ENCODE peak calls at places on chromosomes 6 and 20, in four cellular contexts. M, Z, N and W are unnamed samples. For H3K36me3, the result is how much of the 10 kb centered on the place peaks cover.

GRCh38 chr6:149440735-149441662 is 40.9 kb downstream of the SUMO4 start:
- DNase-seq in M (no peak), Z (no peak), N (no peak), W (no peak)

GRCh38 chr20:33840759-33841438 is 29.8 kb downstream of the CHMP4B start:
- DNase-seq in Z (no peak), M (no peak), N (peak), W (no peak)

GRCh38 chr20:57425150-57426013 is 34.2 kb downstream of the RBM38 start:
- DNase-seq in N (no peak), Z (no peak), M (no peak), W (no peak)

GRCh38 chr6:34044945-34045595 is 100.8 kb downstream of the GRM4 start:
- DNase-seq in N (no peak), Z (no peak), M (no peak), W (no peak)

GRCh38 chr6:100785982-100786381 is 95.1 kb downstream of the ASCC3 start:
- DNase-seq in M (no peak), Z (no peak), N (no peak), W (no peak)

GRCh38 chr6:56046576-56046975 is 171.2 kb upstream of the BMP5 start:
- DNase-seq in N (no peak), M (peak), Z (no peak), W (no peak)

GRCh38 chr20:58131111-58131510 is 97.3 kb downstream of the ANKRD60 start:
- DNase-seq in M (no peak), Z (no peak), N (no peak), W (no peak)

GRCh38 chr20:7772376-7772775 is 167.9 kb downstream of the HAO1 start:
- DNase-seq in M (no peak), Z (no peak), N (no peak), W (no peak)

GRCh38 chr6:124076336-124077048 is 272.8 kb downstream of the NKAIN2 start:
- DNase-seq in N (no peak), M (no peak), Z (no peak), W (no peak)

GRCh38 chr6:23111984-23112383 is 542.6 kb downstream of the HDGFL1 start:
- DNase-seq in Z (no peak), N (no peak), M (no peak), W (no peak)

GRCh38 chr6:26543953-26544352 is 5.8 kb downstream of the HMGN4 start:
- DNase-seq in M (no peak), N (no peak), Z (no peak), W (no peak)

GRCh38 chr20:54132612-54133433 is 41.0 kb downstream of the CYP24A1 start:
- DNase-seq in M (peak), Z (no peak), N (peak), W (no peak)

GRCh38 chr6:4441981-4442434 is 306.6 kb upstream of the ECI2 start:
- DNase-seq in N (no peak), M (no peak), Z (no peak), W (no peak)

GRCh38 chr6:87698618-87699017 is 3.4 kb downstream of the AKIRIN2 start:
- DNase-seq in N (no peak), M (no peak), Z (no peak), W (peak)

GRCh38 chr20:36541227-36542018 is at the start of gene MYL9:
- DNase-seq in N (peak), M (peak), Z (no peak), W (peak)
- H3K36me3 ChIP-seq in N (under half), M (under half), Z (under half), W (under half)

DNA sequence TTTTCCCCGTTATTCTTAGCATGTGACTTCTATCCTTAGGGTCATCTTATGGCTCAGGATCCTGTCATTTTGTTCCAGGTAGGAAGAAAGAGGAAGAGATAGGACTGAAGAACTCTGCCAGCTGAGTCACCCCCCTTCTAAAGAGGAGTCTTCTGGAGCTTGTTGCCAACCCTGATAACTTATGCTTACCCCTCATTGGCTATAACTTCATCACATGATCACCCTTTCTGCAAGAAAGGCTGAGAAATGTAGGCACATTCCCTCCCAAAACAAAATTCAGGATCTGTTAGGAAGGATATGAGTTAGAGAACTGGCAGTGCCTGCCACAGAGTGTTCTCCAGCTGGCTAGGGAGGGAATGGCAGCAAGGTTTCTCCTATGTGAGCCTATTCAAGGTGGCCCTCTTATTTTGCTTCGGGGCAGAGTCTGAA is 35.6 kb downstream of the ARFGEF2 start:
- DNase-seq in Z (no peak), M (no peak), N (no peak), W (no peak)
- H3K36me3 ChIP-seq in Z (half or more), M (half or more), N (under half), W (under half)

GRCh38 chr6:96522469-96523009 is 933 bp downstream of the UFL1 start:
- DNase-seq in N (peak), Z (no peak), M (no peak), W (peak)
- H3K36me3 ChIP-seq in N (under half), Z (under half), M (under half), W (under half)

GRCh38 chr20:47263080-47263479 is 93.4 kb downstream of the ZMYND8 start:
- DNase-seq in N (no peak), Z (no peak), M (no peak), W (no peak)

GRCh38 chr20:47265984-47266383 is 90.5 kb downstream of the ZMYND8 start:
- DNase-seq in M (no peak), N (no peak), Z (no peak), W (no peak)

GRCh38 chr20:47266847-47267515 is 89.5 kb downstream of the ZMYND8 start:
- DNase-seq in N (no peak), M (no peak), Z (no peak), W (no peak)

GRCh38 chr20:47263502-47264084 is 92.9 kb downstream of the ZMYND8 start:
- DNase-seq in M (no peak), N (no peak), Z (no peak), W (no peak)

DNA sequence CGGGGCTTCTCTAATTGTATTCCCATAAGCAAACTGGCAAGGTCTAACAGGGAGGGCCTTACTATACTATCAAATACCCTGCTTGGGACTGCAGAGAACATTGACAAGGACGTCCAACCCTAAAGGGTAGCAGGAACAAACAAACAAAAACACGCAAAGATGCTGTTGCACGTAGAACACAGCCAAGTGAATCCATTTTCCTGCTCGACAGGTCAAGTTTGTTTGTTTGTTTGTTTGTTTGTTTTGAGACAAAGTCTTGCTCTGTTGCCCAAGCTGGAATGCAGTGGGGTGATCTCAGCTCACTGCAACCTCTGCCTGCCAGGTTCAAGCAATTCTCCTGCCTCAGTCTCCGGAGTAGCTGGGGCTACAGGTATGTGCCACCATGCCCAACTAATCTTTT is 91.3 kb downstream of the ZMYND8 start:
- DNase-seq in M (no peak), N (no peak), Z (no peak), W (no peak)
- H3K36me3 ChIP-seq in M (under half), N (under half), Z (under half), W (under half)